ENCODE peak calls at places on chromosomes 16 and 17, in nine cellular contexts. A is myocyte; U is AG04450; K is stimulated activated CD4-positive, alpha-beta T cell treated with anti-CD3 and anti-CD28 coated beads, TNF-alpha, amount 100 ng/mL, for 4 hours; P is AG20443; E is T-helper 1 cell; X is activated naive CD4-positive, alpha-beta T cell; B is tibial artery; V is RWPE1. T is an unnamed sample.

GRCh38 chr17:32784113-32784512 is 92.8 kb downstream of the MYO1D start:
- DNase-seq in A (no peak), U (no peak), K (no peak), P (no peak), E (no peak), X (no peak), B (no peak), V (no peak), T (no peak)

GRCh38 chr17:40290629-40291296 is 3.1 kb downstream of the CDC6 start:
- DNase-seq in A (peak), U (peak), K (no peak), P (peak), E (no peak), X (no peak), B (peak), V (peak), T (peak)

GRCh38 chr17:73335591-73336503 is 24.0 kb upstream of the CDC42EP4 start:
- DNase-seq in A (no peak), U (no peak), K (no peak), P (no peak), E (no peak), X (no peak), B (no peak), V (no peak), T (no peak)

GRCh38 chr17:2436516-2436915 is 35.7 kb upstream of the MNT start:
- DNase-seq in A (peak), U (no peak), K (no peak), P (no peak), E (no peak), X (no peak), B (no peak), V (no peak), T (no peak)

GRCh38 chr16:13982446-13982845 is 62.5 kb downstream of the ERCC4 start:
- DNase-seq in A (no peak), U (no peak), K (no peak), P (no peak), E (no peak), X (no peak), B (no peak), V (no peak), T (no peak)

GRCh38 chr17:57751971-57752905 is 7.1 kb upstream of the CCDC182 start:
- DNase-seq in A (no peak), U (no peak), K (no peak), P (no peak), E (no peak), X (no peak), B (no peak), V (no peak), T (no peak)

GRCh38 chr16:71296584-71297133 is 7.5 kb upstream of the CMTR2 start:
- DNase-seq in A (no peak), U (no peak), K (no peak), P (no peak), E (no peak), X (no peak), B (no peak), V (no peak), T (no peak)

GRCh38 chr17:79593636-79594035 is 17.2 kb downstream of the RBFOX3 start:
- DNase-seq in A (no peak), U (no peak), K (no peak), P (no peak), E (no peak), X (no peak), B (no peak), V (no peak), T (no peak)

GRCh38 chr16:89041571-89042481 is 51.8 kb upstream of the ACSF3 start:
- DNase-seq in A (no peak), U (no peak), K (no peak), P (no peak), E (no peak), X (no peak), B (no peak), V (no peak), T (no peak)